ENCODE peak calls at places on chromosome 5, in six cellular contexts. X is left ventricle myocardium inferior, M is ELR, E is NCI-H1092, K is HT1080, Q is COLO829. L is an unnamed sample.

GRCh38 chr5:37090123-37090726 is 159.0 kb downstream of the CPLANE1 start:
- DNase-seq in M (no peak), K (no peak), Q (no peak), E (no peak), X (no peak), L (no peak)

GRCh38 chr5:171797563-171797962 is 11.9 kb downstream of the SMIM23 start:
- DNase-seq in E (no peak), Q (no peak), X (no peak), M (no peak), K (no peak), L (no peak)

GRCh38 chr5:129363991-129364390 is 96.1 kb upstream of the ADAMTS19 start:
- DNase-seq in K (no peak), Q (no peak), M (no peak), X (no peak), E (no peak), L (no peak)

GRCh38 chr5:57174128-57174849 is 430 bp downstream of the GPBP1 start:
- DNase-seq in X (peak; percentile 37), M (peak; percentile 56), E (no peak), Q (no peak), K (peak; percentile 21), L (peak; percentile 38)

GRCh38 chr5:144583493-144584154 is 413.0 kb downstream of the KCTD16 start:
- DNase-seq in E (peak; percentile 63), K (no peak), X (no peak), Q (no peak), M (no peak), L (no peak)

GRCh38 chr5:80540691-80541090 is 29.4 kb downstream of the ANKRD34B start:
- DNase-seq in Q (no peak), M (no peak), K (no peak), E (no peak), X (no peak), L (no peak)

GRCh38 chr5:176466245-176466871 is 18.2 kb downstream of the FAF2 start:
- DNase-seq in X (no peak), E (no peak), K (no peak), M (peak; percentile 28), Q (no peak), L (no peak)

GRCh38 chr5:27242258-27242626 is 203.9 kb upstream of the CDH9 start:
- DNase-seq in M (no peak), K (no peak), E (no peak), X (no peak), Q (no peak), L (no peak)

GRCh38 chr5:65508978-65509377 is 27.3 kb upstream of the ADAMTS6 start:
- DNase-seq in E (no peak), M (peak; percentile 41), Q (no peak), K (no peak), X (no peak), L (no peak)

GRCh38 chr5:13972029-13972428 is 27.5 kb upstream of the DNAH5 start:
- DNase-seq in Q (no peak), K (no peak), M (no peak), X (no peak), E (no peak), L (no peak)

GRCh38 chr5:81896764-81897163 is 75.1 kb upstream of the ATG10 start:
- DNase-seq in K (no peak), Q (no peak), E (no peak), X (no peak), M (no peak), L (no peak)

GRCh38 chr5:165055476-165055875 is 1550.1 kb downstream of the MAT2B start:
- DNase-seq in M (no peak), Q (no peak), E (no peak), K (no peak), X (no peak), L (no peak)

GRCh38 chr5:114447084-114447773 is 85.4 kb downstream of the KCNN2 start:
- DNase-seq in M (peak; percentile 41), Q (peak; percentile 7), K (peak; percentile 15), X (no peak), E (no peak), L (no peak)

GRCh38 chr5:81776258-81776657 is 25.4 kb upstream of the SSBP2 start:
- DNase-seq in M (no peak), Q (no peak), X (no peak), E (no peak), K (no peak), L (no peak)

GRCh38 chr5:168974081-168974480 is 326.9 kb downstream of the SLIT3 start:
- DNase-seq in M (no peak), X (no peak), K (no peak), Q (no peak), E (no peak), L (no peak)

GRCh38 chr5:83914199-83914598 is 193.5 kb upstream of the HAPLN1 start:
- DNase-seq in E (no peak), Q (no peak), K (no peak), X (no peak), M (no peak), L (no peak)

L was measured in left cardiac atrium.